ENCODE peak calls at places on chromosome 5, in four cellular contexts. N is choroid plexus epithelial cell, Q is fibroblast of mammary gland, I is keratinocyte. Y is an unnamed sample.

GRCh38 chr5:135979510-135979909 is 24.7 kb upstream of the LECT2 start:
- DNase-seq in I (no peak), Q (peak), N (peak), Y (no peak)

GRCh38 chr5:36610629-36611028 is 4.2 kb downstream of the SLC1A3 start:
- DNase-seq in N (no peak), I (no peak), Q (no peak), Y (no peak)

GRCh38 chr5:116621599-116621998 is 47.0 kb upstream of the SEMA6A start:
- DNase-seq in N (no peak), Q (no peak), I (no peak), Y (no peak)

GRCh38 chr5:101937041-101937440 is 359.0 kb downstream of the SLCO4C1 start:
- DNase-seq in I (no peak), N (no peak), Q (no peak), Y (no peak)

GRCh38 chr5:129114539-129115193 is 20.1 kb downstream of the ISOC1 start:
- DNase-seq in N (no peak), I (no peak), Q (no peak), Y (no peak)

GRCh38 chr5:156523607-156524006 is 196.6 kb downstream of the SGCD start:
- DNase-seq in Q (no peak), N (no peak), I (no peak), Y (no peak)

GRCh38 chr5:91110709-91111108 is 272.4 kb downstream of the ARRDC3 start:
- DNase-seq in Q (peak), I (no peak), N (peak), Y (peak)

GRCh38 chr5:138503487-138504270 is 38.4 kb downstream of the EGR1 start:
- DNase-seq in N (peak), I (no peak), Q (peak), Y (no peak)

GRCh38 chr5:154610321-154611154 is 132.5 kb upstream of the HAND1 start:
- DNase-seq in N (peak), I (no peak), Q (peak), Y (no peak)

GRCh38 chr5:177545487-177546261 is 8.7 kb downstream of the FAM193B start:
- DNase-seq in N (peak), I (no peak), Q (peak), Y (peak)

GRCh38 chr5:149288437-149288836 is 16.8 kb downstream of the AFAP1L1 start:
- DNase-seq in I (no peak), Q (no peak), N (no peak), Y (no peak)

GRCh38 chr5:137236266-137236665 is 262.9 kb downstream of the SPOCK1 start:
- DNase-seq in N (no peak), Q (peak), I (no peak), Y (no peak)

GRCh38 chr5:64625678-64626077 is 64.6 kb upstream of the SHISAL2B start:
- DNase-seq in Q (peak), I (no peak), N (peak), Y (no peak)

GRCh38 chr5:36796171-36796570 is 80.4 kb upstream of the NIPBL start:
- DNase-seq in Q (no peak), I (no peak), N (peak), Y (no peak)

GRCh38 chr5:179269781-179270543 is 75.3 kb downstream of the ADAMTS2 start:
- DNase-seq in Q (peak), I (no peak), N (no peak), Y (no peak)

GRCh38 chr5:103891151-103891550 is 328.6 kb upstream of the NUDT12 start:
- DNase-seq in I (no peak), N (no peak), Q (no peak), Y (no peak)

GRCh38 chr5:174693697-174694400 is 30.5 kb upstream of the MSX2 start:
- DNase-seq in I (no peak), Q (no peak), N (no peak), Y (no peak)

GRCh38 chr5:92599217-92599810 is 981.7 kb downstream of the NR2F1-AS1 start:
- DNase-seq in I (no peak), N (no peak), Q (peak), Y (no peak)

GRCh38 chr5:167030500-167031120 is 1260.8 kb upstream of the WWC1 start:
- DNase-seq in Q (peak), N (no peak), I (no peak), Y (no peak)

GRCh38 chr5:103271570-103272289 is 13.2 kb downstream of the MACIR start:
- DNase-seq in N (peak), I (no peak), Q (peak), Y (no peak)

GRCh38 chr5:161544350-161544765 is 2.2 kb downstream of the GABRB2 start:
- DNase-seq in Q (peak), I (peak), N (peak), Y (no peak)

GRCh38 chr5:154193636-154194035 is 3.1 kb downstream of the GALNT10 start:
- DNase-seq in N (no peak), I (no peak), Q (peak), Y (no peak)

GRCh38 chr5:24142346-24142745 is 502.4 kb downstream of the CDH10 start:
- DNase-seq in N (no peak), Q (no peak), I (no peak), Y (no peak)

GRCh38 chr5:42951847-42952411 is 88.2 kb downstream of the ANXA2R start:
- DNase-seq in Q (peak), N (peak), I (no peak), Y (no peak)

GRCh38 chr5:104412649-104413240 is 850.2 kb upstream of the NUDT12 start:
- DNase-seq in Q (peak), I (no peak), N (peak), Y (peak)

GRCh38 chr5:148482196-148482595 is 98.4 kb downstream of the FBXO38 start:
- DNase-seq in N (no peak), Q (no peak), I (no peak), Y (no peak)

GRCh38 chr5:142686210-142686734 is 382 bp upstream of the FGF1 start:
- DNase-seq in I (no peak), Q (no peak), N (peak), Y (no peak)

GRCh38 chr5:38745836-38746732 is 99.7 kb upstream of the OSMR start:
- DNase-seq in N (no peak), I (no peak), Q (no peak), Y (no peak)

GRCh38 chr5:68593211-68593701 is 377.7 kb downstream of the PIK3R1 start:
- DNase-seq in I (no peak), N (no peak), Q (no peak), Y (no peak)

GRCh38 chr5:76617675-76618074 is 5.5 kb downstream of the F2RL2 start:
- DNase-seq in N (peak), I (no peak), Q (peak), Y (peak)

GRCh38 chr5:115873392-115873791 is 31.7 kb downstream of the AP3S1 start:
- DNase-seq in Q (peak), I (no peak), N (peak), Y (no peak)

GRCh38 chr5:17192191-17192590 is 25.2 kb upstream of the BASP1 start:
- DNase-seq in N (peak), Q (no peak), I (no peak), Y (no peak)

GRCh38 chr5:129541648-129542251 is 81.7 kb downstream of the ADAMTS19 start:
- DNase-seq in Q (peak), I (no peak), N (peak), Y (no peak)

GRCh38 chr5:81283976-81284375 is 17.4 kb upstream of the ZCCHC9 start:
- DNase-seq in N (peak), I (no peak), Q (no peak), Y (no peak)

GRCh38 chr5:81292130-81292529 is 9.3 kb upstream of the ZCCHC9 start:
- DNase-seq in Q (no peak), N (no peak), I (no peak), Y (no peak)

GRCh38 chr5:81288021-81288433 is 13.4 kb upstream of the ZCCHC9 start:
- DNase-seq in Q (no peak), N (no peak), I (no peak), Y (no peak)

GRCh38 chr5:81290146-81290545 is 11.2 kb upstream of the ZCCHC9 start:
- DNase-seq in I (no peak), N (no peak), Q (no peak), Y (no peak)

DNA sequence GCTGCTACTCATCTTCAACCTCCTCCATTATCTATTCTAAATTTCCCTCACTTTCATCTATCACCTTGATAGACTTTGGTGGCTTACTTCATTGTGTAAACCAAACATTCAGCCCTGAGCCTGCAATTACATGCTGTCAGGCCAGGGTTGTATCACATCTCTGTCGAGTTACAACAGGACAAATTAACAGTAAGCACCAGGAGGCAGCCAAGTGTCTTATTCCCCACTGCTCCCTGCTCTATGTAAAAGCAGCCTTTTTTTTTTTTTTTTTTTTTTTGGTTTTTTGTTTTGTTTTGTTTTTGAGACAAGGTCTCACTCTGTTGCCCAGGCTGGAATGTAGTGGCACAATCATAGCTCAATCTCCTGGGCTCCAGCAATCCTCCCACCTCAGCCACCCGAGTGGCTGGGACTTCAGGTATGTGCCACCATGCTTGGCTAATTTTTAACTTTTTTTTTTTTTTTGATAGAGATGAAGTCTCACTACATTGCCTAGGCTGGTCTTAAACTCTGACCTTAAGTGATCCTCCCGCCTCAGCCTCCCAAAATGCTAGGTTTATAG is 15.2 kb upstream of the ZCCHC9 start:
- DNase-seq in N (no peak), Q (no peak), I (no peak), Y (no peak)
- TF ChIP-seq CTCF in N (no peak), Q (no peak), I (no peak), Y (no peak)

GRCh38 chr5:95281211-95281610 is 3.7 kb downstream of the MCTP1 start:
- DNase-seq in N (peak), I (no peak), Q (no peak), Y (no peak)

GRCh38 chr5:95283761-95284511 is 958 bp downstream of the MCTP1 start:
- DNase-seq in I (no peak), Q (no peak), N (peak), Y (no peak)

GRCh38 chr5:95283022-95283615 is 1.8 kb downstream of the MCTP1 start:
- DNase-seq in N (no peak), Q (no peak), I (no peak), Y (no peak)

GRCh38 chr5:95284512-95285405 is at the start of gene MCTP1:
- DNase-seq in N (peak), Q (no peak), I (no peak), Y (no peak)

GRCh38 chr5:95285406-95285761 is 490 bp upstream of the MCTP1 start:
- DNase-seq in I (no peak), N (peak), Q (no peak), Y (no peak)
- H3K4me3 ChIP-seq in I (no peak), N (peak), Q (no peak), Y (no peak)

DNA sequence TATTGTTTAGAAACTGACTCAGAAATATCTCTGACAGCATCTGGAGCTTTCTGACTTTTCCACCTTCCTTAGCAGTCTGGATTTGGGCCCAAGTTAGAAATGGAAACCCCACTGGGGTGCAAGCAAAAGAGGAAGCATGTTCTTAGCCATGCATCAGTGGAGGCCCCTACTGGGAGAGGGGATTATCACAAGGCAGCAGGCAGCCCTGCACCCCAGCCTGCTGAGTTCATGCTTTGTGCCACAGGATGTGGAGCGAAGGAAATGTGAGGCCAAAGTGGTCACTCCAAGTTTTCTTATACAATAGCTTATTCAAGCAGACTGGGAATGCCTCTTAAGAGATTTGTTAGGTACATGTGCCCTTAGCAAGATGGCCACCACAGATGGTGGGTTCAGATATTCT is 146.4 kb upstream of the TLX3 start:
- DNase-seq in I (no peak), Q (peak), N (peak), Y (no peak)
- TF ChIP-seq CTCF in I (peak), Q (peak), N (peak), Y (peak)

DNA sequence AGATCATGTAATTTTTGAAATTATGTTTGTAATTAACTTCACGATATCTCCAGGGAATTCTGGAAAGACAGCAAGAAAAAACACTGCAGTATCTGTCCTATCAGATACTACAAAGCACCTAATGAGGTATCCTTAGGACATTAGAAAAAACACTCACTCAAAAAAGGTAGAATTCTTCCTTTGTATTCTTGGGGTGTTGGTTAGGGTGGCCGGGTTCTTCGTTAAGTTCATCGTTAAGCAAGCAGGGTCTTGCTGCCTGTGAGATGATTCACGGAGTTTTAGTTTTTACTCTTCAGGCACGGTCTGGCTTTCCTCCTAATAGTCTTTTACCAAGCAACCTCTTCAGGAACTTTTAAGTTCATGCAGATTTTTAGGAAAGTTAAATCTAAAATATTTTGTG is 91.4 kb upstream of the IRX4 start:
- DNase-seq in N (no peak), Q (no peak), I (no peak), Y (no peak)
- H3K4me3 ChIP-seq in N (no peak), Q (no peak), I (peak), Y (no peak)

DNA sequence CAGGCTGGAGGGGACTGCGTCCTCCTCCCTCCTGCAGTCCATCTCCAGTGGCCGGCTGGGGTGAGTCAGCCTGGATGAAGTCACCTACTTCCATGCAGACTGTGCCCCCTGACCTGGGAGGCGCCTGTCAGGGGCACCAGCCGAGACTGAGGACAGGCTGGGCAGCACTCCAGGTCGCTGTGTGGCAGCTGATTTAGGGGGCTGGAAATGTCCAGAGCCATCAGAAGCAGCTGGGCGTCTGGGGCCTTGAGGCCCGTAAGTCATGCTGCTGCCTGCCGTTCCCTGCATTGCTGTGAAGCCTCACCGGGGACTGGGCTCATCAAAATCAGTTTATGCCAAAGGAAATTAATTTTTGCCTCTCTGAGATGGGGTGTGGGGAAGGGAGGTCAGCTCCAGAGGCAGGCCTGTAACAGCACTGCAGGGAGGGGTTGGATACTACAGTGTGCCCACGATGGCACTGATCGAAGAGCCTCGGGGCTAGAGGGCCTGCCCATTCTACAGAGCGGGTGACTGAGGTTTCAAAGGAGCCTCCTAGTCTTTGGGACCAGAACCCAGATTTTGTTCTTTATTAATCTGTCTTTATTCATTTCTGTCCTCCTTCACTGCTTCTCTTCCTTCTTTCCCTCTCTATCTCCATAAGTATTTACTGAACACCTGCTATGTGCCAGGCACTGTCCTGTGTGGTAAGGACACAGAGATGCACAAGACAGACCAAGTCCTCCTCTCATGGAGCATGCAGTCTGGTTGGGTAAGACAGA is 70.4 kb upstream of the PSD2 start:
- DNase-seq in Q (peak), I (no peak), N (peak), Y (no peak)
- TF ChIP-seq CTCF in Q (no peak), I (no peak), N (no peak), Y (no peak)

GRCh38 chr5:176531902-176532493 is 5.2 kb downstream of the RNF44 start:
- DNase-seq in I (no peak), Q (no peak), N (no peak), Y (no peak)
- H3K4me3 ChIP-seq in I (no peak), Q (no peak), N (no peak), Y (no peak)

Y was measured in AG04449.